ENCODE peak calls at places on chromosomes 11 and 22, in seven cellular contexts. V, D, O, L, P, T and A are unnamed samples.

GRCh38 chr11:73274722-73275380 is 2.7 kb downstream of the P2RY6 start:
- DNase-seq in V (no peak), D (no peak), O (no peak), L (no peak), P (no peak), T (no peak), A (no peak)

GRCh38 chr11:125373426-125374391 is 122.4 kb downstream of the FEZ1 start:
- DNase-seq in V (peak), D (peak), O (no peak), L (no peak), P (peak), T (no peak), A (no peak)

GRCh38 chr11:125626381-125626950 is 1.5 kb downstream of the CHEK1 start:
- DNase-seq in V (peak), D (peak), O (no peak), L (no peak), P (no peak), T (no peak), A (peak)

GRCh38 chr11:57641011-57641410 is 8.7 kb downstream of the YPEL4 start:
- DNase-seq in V (no peak), D (no peak), O (no peak), L (no peak), P (peak), T (peak), A (no peak)

GRCh38 chr11:68855205-68855978 is 13.7 kb upstream of the CPT1A start:
- DNase-seq in V (no peak), D (no peak), O (no peak), L (peak), P (peak), T (no peak), A (no peak)

GRCh38 chr22:22369962-22370265 is 125.3 kb downstream of the VPREB1 start:
- DNase-seq in V (no peak), D (no peak), O (no peak), L (no peak), P (no peak), T (no peak), A (no peak)

GRCh38 chr22:39242809-39243442 is 1.9 kb downstream of the PDGFB start:
- DNase-seq in V (no peak), D (no peak), O (no peak), L (no peak), P (no peak), T (no peak), A (no peak)

GRCh38 chr11:19988598-19988997 is 171.7 kb downstream of the DBX1 start:
- DNase-seq in V (no peak), D (no peak), O (peak), L (no peak), P (peak), T (peak), A (no peak)

GRCh38 chr11:128552783-128553661 is 34.3 kb downstream of the ETS1 start:
- DNase-seq in V (peak), D (peak), O (no peak), L (no peak), P (peak), T (no peak), A (peak)

GRCh38 chr22:44026066-44026629 is 2.0 kb downstream of the PARVB start:
- DNase-seq in V (peak), D (no peak), O (no peak), L (no peak), P (no peak), T (no peak), A (no peak)

GRCh38 chr11:105838668-105839403 is 183.2 kb downstream of the MSANTD4 start:
- DNase-seq in V (no peak), D (no peak), O (peak), L (no peak), P (peak), T (no peak), A (no peak)

GRCh38 chr11:14503023-14503422 is 3.4 kb upstream of the COPB1 start:
- DNase-seq in V (no peak), D (no peak), O (no peak), L (no peak), P (peak), T (no peak), A (no peak)

GRCh38 chr11:92776676-92777075 is 192.8 kb upstream of the MTNR1B start:
- DNase-seq in V (no peak), D (no peak), O (no peak), L (no peak), P (no peak), T (no peak), A (no peak)

GRCh38 chr11:36233226-36233625 is 56.0 kb downstream of the COMMD9 start:
- DNase-seq in V (no peak), D (no peak), O (no peak), L (no peak), P (peak), T (peak), A (no peak)

GRCh38 chr11:87437844-87438223 is 400.1 kb downstream of the TMEM135 start:
- DNase-seq in V (no peak), D (no peak), O (no peak), L (no peak), P (peak), T (peak), A (no peak)

GRCh38 chr11:60792521-60792920 is 7.4 kb downstream of the MS4A10 start:
- DNase-seq in V (no peak), D (no peak), O (no peak), L (peak), P (no peak), T (no peak), A (no peak)

GRCh38 chr11:118003021-118003423 is 16.8 kb downstream of the IL10RA start:
- DNase-seq in V (peak), D (no peak), O (no peak), L (no peak), P (no peak), T (no peak), A (no peak)

GRCh38 chr22:43109921-43110443 is 568 bp upstream of the BIK start:
- DNase-seq in V (no peak), D (no peak), O (no peak), L (no peak), P (no peak), T (no peak), A (no peak)

GRCh38 chr22:44172370-44173108 is 8.2 kb upstream of the PARVG start:
- DNase-seq in V (peak), D (no peak), O (no peak), L (peak), P (no peak), T (no peak), A (no peak)

GRCh38 chr11:36672815-36673450 is 74.9 kb upstream of the RAG2 start:
- DNase-seq in V (peak), D (no peak), O (peak), L (no peak), P (peak), T (peak), A (peak)

GRCh38 chr11:88603499-88603898 is 266.0 kb upstream of the CTSC start:
- DNase-seq in V (no peak), D (no peak), O (no peak), L (no peak), P (peak), T (peak), A (no peak)

GRCh38 chr11:95788921-95789505 is 569 bp downstream of the FAM76B start:
- DNase-seq in V (peak), D (no peak), O (no peak), L (no peak), P (peak), T (peak), A (no peak)

GRCh38 chr11:66619080-66619554 is 2.7 kb downstream of the RBM14 start:
- DNase-seq in V (peak), D (no peak), O (no peak), L (no peak), P (peak), T (peak), A (peak)

GRCh38 chr11:68279676-68280075 is 7.9 kb upstream of the C11orf24 start:
- DNase-seq in V (no peak), D (no peak), O (no peak), L (no peak), P (no peak), T (no peak), A (no peak)

GRCh38 chr11:47403571-47403970 is 4.8 kb upstream of the SLC39A13 start:
- DNase-seq in V (no peak), D (no peak), O (no peak), L (no peak), P (no peak), T (no peak), A (no peak)

GRCh38 chr11:114563077-114563476 is 3.4 kb upstream of the NXPE1 start:
- DNase-seq in V (no peak), D (no peak), O (peak), L (no peak), P (peak), T (peak), A (no peak)

GRCh38 chr11:77175869-77176539 is 48.0 kb downstream of the MYO7A start:
- DNase-seq in V (peak), D (no peak), O (no peak), L (peak), P (no peak), T (no peak), A (no peak)

GRCh38 chr11:45930031-45930794 is 7.8 kb downstream of the LARGE2 start:
- DNase-seq in V (peak), D (peak), O (no peak), L (peak), P (no peak), T (no peak), A (peak)

GRCh38 chr22:19596680-19597398 is 72.6 kb upstream of the CLDN5 start:
- DNase-seq in V (no peak), D (no peak), O (no peak), L (no peak), P (no peak), T (no peak), A (no peak)

GRCh38 chr11:12180257-12181205 is 70.1 kb downstream of the MICAL2 start:
- DNase-seq in V (no peak), D (no peak), O (no peak), L (no peak), P (no peak), T (no peak), A (no peak)

GRCh38 chr11:36509694-36510566 is at the start of gene TRAF6:
- DNase-seq in V (peak), D (no peak), O (peak), L (peak), P (peak), T (peak), A (peak)

GRCh38 chr11:119509969-119510401 is 87.0 kb upstream of the THY1 start:
- DNase-seq in V (peak), D (peak), O (no peak), L (no peak), P (peak), T (peak), A (peak)

GRCh38 chr11:95239871-95240648 is 9.1 kb upstream of the SESN3 start:
- DNase-seq in V (no peak), D (no peak), O (no peak), L (no peak), P (no peak), T (no peak), A (no peak)

GRCh38 chr11:112229746-112230433 is 3.7 kb downstream of the PTS start:
- DNase-seq in V (no peak), D (no peak), O (no peak), L (no peak), P (peak), T (peak), A (no peak)

GRCh38 chr11:62217191-62217748 is 8.8 kb downstream of the SCGB2A1 start:
- DNase-seq in V (no peak), D (no peak), O (no peak), L (no peak), P (peak), T (peak), A (no peak)

GRCh38 chr11:120748485-120748814 is 236.9 kb downstream of the GRIK4 start:
- DNase-seq in V (no peak), D (no peak), O (no peak), L (no peak), P (no peak), T (no peak), A (no peak)
- H3K4me3 ChIP-seq in V (no peak), D (no peak), O (no peak), L (no peak), P (no peak), T (no peak), A (no peak)

GRCh38 chr22:33024626-33025025 is 33.6 kb downstream of the SYN3 start:
- DNase-seq in V (no peak), D (no peak), O (no peak), L (no peak), P (peak), T (no peak), A (no peak)

GRCh38 chr22:33022231-33022630 is 36.0 kb downstream of the SYN3 start:
- DNase-seq in V (no peak), D (no peak), O (no peak), L (no peak), P (no peak), T (no peak), A (no peak)

GRCh38 chr22:33018232-33018864 is 39.8 kb downstream of the SYN3 start:
- DNase-seq in V (peak), D (peak), O (peak), L (no peak), P (peak), T (peak), A (no peak)

GRCh38 chr22:33023119-33023827 is 34.9 kb downstream of the SYN3 start:
- DNase-seq in V (no peak), D (no peak), O (no peak), L (no peak), P (no peak), T (no peak), A (no peak)

GRCh38 chr22:33020721-33021120 is 37.5 kb downstream of the SYN3 start:
- DNase-seq in V (no peak), D (no peak), O (no peak), L (no peak), P (no peak), T (no peak), A (no peak)
- TF ChIP-seq CTCF in V (no peak), D (no peak), O (no peak), L (no peak), P (no peak), T (no peak), A (no peak)

GRCh38 chr22:36238348-36239149 is 778 bp downstream of the APOL2 start:
- DNase-seq in V (no peak), D (no peak), O (no peak), L (peak), P (peak), T (no peak), A (no peak)
- H3K4me3 ChIP-seq in V (peak), D (peak), O (peak), L (peak), P (peak), T (peak), A (peak)

DNA sequence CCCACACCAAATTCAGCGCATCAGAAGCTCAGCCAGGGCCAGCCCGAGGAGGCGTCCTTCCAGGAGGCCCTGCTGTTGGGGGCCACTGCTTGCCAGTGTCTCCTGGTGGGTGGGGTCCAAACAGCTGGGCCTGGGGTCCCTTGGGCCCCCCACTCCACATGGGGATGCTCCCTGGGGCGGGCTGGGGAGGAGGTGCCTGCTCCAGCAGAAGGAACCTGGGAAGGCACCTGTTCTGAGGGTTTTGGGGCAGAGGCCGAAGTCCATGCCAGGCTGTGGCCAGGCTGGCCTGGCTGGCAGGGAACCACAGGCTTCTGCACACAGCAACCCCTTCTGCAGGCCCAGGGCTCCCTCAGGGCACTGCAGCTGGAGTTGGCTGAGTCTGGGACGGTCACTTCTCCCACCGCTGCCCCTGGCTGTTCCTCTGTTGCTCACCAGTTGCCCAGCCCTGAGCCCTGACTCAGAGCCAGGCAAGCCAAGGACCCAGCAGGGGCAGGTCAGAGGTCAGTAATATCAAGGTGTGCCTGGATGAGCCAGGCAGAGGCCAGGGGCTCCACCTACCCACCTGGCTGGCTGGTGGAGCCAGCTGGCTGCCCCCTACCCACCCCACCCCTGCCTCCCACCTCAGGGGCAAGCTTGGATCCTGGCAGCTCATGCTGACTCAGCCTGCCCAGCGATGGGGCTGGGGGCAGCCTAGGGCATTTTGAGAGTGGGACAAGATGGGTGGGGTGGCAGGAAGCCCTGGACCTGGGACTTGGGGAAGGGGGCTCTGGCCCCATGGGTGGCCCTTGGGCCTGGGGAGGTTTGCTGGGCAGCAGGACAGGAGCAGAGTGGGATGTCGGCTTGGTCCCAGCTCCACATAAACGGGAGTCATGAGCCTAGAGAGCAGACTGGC is 12.0 kb upstream of the PHLDA2 start:
- DNase-seq in V (no peak), D (no peak), O (no peak), L (peak), P (no peak), T (no peak), A (no peak)
- TF ChIP-seq CTCF in V (no peak), D (no peak), O (no peak), L (no peak), P (no peak), T (no peak), A (no peak)